ENCODE peak calls at places on chromosome 17, in four cellular contexts. Q, O, B and C are unnamed samples.

GRCh38 chr17:40251576-40251975 is 32.5 kb downstream of the WIPF2 start:
- DNase-seq in Q (no peak), O (no peak), B (no peak), C (no peak)

GRCh38 chr17:4899341-4900230 is at the start of gene C17orf107:
- DNase-seq in Q (peak; percentile 92), O (peak; percentile 94), B (no peak), C (no peak)

GRCh38 chr17:16945141-16945493 is 26.8 kb downstream of the TNFRSF13B start:
- DNase-seq in Q (no peak), O (no peak), B (no peak), C (no peak)

GRCh38 chr17:66915204-66915611 is 49.3 kb upstream of the CACNG4 start:
- DNase-seq in Q (no peak), O (no peak), B (no peak), C (peak; percentile 69)

GRCh38 chr17:55531053-55531728 is 19.9 kb upstream of the SMIM36 start:
- DNase-seq in Q (no peak), O (no peak), B (no peak), C (no peak)

GRCh38 chr17:31528291-31528874 is 136.9 kb downstream of the RAB11FIP4 start:
- DNase-seq in Q (no peak), O (no peak), B (no peak), C (no peak)

GRCh38 chr17:55271223-55271571 is 6.4 kb downstream of the HLF start:
- DNase-seq in Q (no peak), O (no peak), B (no peak), C (no peak)

GRCh38 chr17:66578781-66579489 is 256.0 kb upstream of the CACNG5 start:
- DNase-seq in Q (no peak), O (no peak), B (no peak), C (no peak)

GRCh38 chr17:60524463-60525346 is 1.3 kb downstream of the APPBP2 start:
- DNase-seq in Q (no peak), O (no peak), B (peak; percentile 5), C (no peak)

GRCh38 chr17:52157603-52158449 is 688 bp downstream of the CA10 start:
- DNase-seq in Q (no peak), O (no peak), B (no peak), C (peak; percentile 63)

GRCh38 chr17:17141860-17142552 is 64.1 kb downstream of the PLD6 start:
- DNase-seq in Q (peak; percentile 18), O (peak; percentile 45), B (peak; percentile 48), C (peak; percentile 62)

GRCh38 chr17:29238133-29238850 is 8.4 kb upstream of the CRYBA1 start:
- DNase-seq in Q (no peak), O (no peak), B (no peak), C (no peak)

GRCh38 chr17:45038771-45039634 is 12.4 kb downstream of the DCAKD start:
- DNase-seq in Q (no peak), O (no peak), B (no peak), C (no peak)

GRCh38 chr17:39277110-39277509 is 51.4 kb upstream of the STAC2 start:
- DNase-seq in Q (no peak), O (no peak), B (peak; percentile 14), C (no peak)

GRCh38 chr17:64773836-64774761 is 112.0 kb upstream of the SMURF2 start:
- DNase-seq in Q (no peak), O (no peak), B (peak; percentile 70), C (peak; percentile 95)

GRCh38 chr17:1362065-1362848 is 37.8 kb downstream of the YWHAE start:
- DNase-seq in Q (no peak), O (peak; percentile 26), B (peak; percentile 47), C (no peak)

GRCh38 chr17:3916013-3916696 is at the start of gene P2RX1:
- DNase-seq in Q (no peak), O (peak; percentile 26), B (peak; percentile 43), C (no peak)

GRCh38 chr17:37118738-37119137 is 170.0 kb downstream of the AATF start:
- DNase-seq in Q (no peak), O (no peak), B (no peak), C (no peak)

GRCh38 chr17:37406635-37407455 is at the start of the genes ACACA and TADA2A:
- DNase-seq in Q (peak; percentile 67), O (peak; percentile 57), B (peak; percentile 86), C (peak; percentile 88)

GRCh38 chr17:45935197-45935709 is 40.9 kb downstream of the MAPT start:
- DNase-seq in Q (no peak), O (no peak), B (no peak), C (no peak)

GRCh38 chr17:62605588-62605987 is 21.9 kb upstream of the MRC2 start:
- DNase-seq in Q (no peak), O (no peak), B (no peak), C (no peak)

GRCh38 chr17:17474341-17474740 is 2.5 kb upstream of the MED9 start:
- DNase-seq in Q (no peak), O (no peak), B (no peak), C (no peak)

GRCh38 chr17:58541249-58541648 is 26.8 kb upstream of the MTMR4 start:
- DNase-seq in Q (no peak), O (no peak), B (peak; percentile 56), C (peak; percentile 58)

GRCh38 chr17:4587803-4588202 is 3.5 kb downstream of the SMTNL2 start:
- DNase-seq in Q (no peak), O (no peak), B (no peak), C (no peak)